ENCODE peak calls at places on chromosomes 1 and 21, in four cellular contexts. One of them, this sample, is unnamed. For H3K4me1, the result is how much of the 10 kb centered on the place peaks cover.

GRCh38 chr21:17466166-17466565 is 46.7 kb upstream of the CXADR start:
- DNase-seq in HCT116: no peak
- DNase-seq in GM12878: no peak
- DNase-seq in A673: no peak
- DNase-seq in this sample: peak

GRCh38 chr1:84574936-84575335 is 696 bp upstream of the CTBS start:
- DNase-seq in HCT116: no peak
- DNase-seq in GM12878: no peak
- DNase-seq in A673: no peak
- DNase-seq in this sample: no peak

GRCh38 chr1:108686609-108687313 is 5.3 kb upstream of the PRPF38B start:
- DNase-seq in HCT116: no peak
- DNase-seq in GM12878: no peak
- DNase-seq in A673: no peak
- DNase-seq in this sample: peak

GRCh38 chr1:246435421-246436041 is 71.5 kb downstream of the SMYD3 start:
- DNase-seq in HCT116: no peak
- DNase-seq in GM12878: no peak
- DNase-seq in A673: no peak
- DNase-seq in this sample: no peak

GRCh38 chr21:45519182-45519581 is 23.1 kb downstream of the SLC19A1 start:
- DNase-seq in HCT116: no peak
- DNase-seq in GM12878: no peak
- DNase-seq in A673: no peak
- DNase-seq in this sample: no peak

GRCh38 chr1:116205941-116206679 is 94.9 kb downstream of the MAB21L3 start:
- DNase-seq in HCT116: no peak
- DNase-seq in GM12878: no peak
- DNase-seq in A673: no peak
- DNase-seq in this sample: no peak

GRCh38 chr1:239545466-239545865 is 159.1 kb downstream of the CHRM3 start:
- DNase-seq in HCT116: no peak
- DNase-seq in GM12878: no peak
- DNase-seq in A673: no peak
- DNase-seq in this sample: no peak

GRCh38 chr1:117815926-117816325 is 113.5 kb downstream of the GDAP2 start:
- DNase-seq in HCT116: no peak
- DNase-seq in GM12878: no peak
- DNase-seq in A673: no peak
- DNase-seq in this sample: no peak

GRCh38 chr1:9728451-9729295 is 77.1 kb downstream of the PIK3CD start:
- DNase-seq in HCT116: no peak
- DNase-seq in GM12878: no peak
- DNase-seq in A673: no peak
- DNase-seq in this sample: no peak

GRCh38 chr1:224431726-224432125 is 2.9 kb downstream of the WDR26 start:
- DNase-seq in HCT116: no peak
- DNase-seq in GM12878: no peak
- DNase-seq in A673: no peak
- DNase-seq in this sample: no peak
- H3K4me1 ChIP-seq in HCT116: under half
- H3K4me1 ChIP-seq in GM12878: under half
- H3K4me1 ChIP-seq in A673: under half
- H3K4me1 ChIP-seq in this sample: under half

DNA sequence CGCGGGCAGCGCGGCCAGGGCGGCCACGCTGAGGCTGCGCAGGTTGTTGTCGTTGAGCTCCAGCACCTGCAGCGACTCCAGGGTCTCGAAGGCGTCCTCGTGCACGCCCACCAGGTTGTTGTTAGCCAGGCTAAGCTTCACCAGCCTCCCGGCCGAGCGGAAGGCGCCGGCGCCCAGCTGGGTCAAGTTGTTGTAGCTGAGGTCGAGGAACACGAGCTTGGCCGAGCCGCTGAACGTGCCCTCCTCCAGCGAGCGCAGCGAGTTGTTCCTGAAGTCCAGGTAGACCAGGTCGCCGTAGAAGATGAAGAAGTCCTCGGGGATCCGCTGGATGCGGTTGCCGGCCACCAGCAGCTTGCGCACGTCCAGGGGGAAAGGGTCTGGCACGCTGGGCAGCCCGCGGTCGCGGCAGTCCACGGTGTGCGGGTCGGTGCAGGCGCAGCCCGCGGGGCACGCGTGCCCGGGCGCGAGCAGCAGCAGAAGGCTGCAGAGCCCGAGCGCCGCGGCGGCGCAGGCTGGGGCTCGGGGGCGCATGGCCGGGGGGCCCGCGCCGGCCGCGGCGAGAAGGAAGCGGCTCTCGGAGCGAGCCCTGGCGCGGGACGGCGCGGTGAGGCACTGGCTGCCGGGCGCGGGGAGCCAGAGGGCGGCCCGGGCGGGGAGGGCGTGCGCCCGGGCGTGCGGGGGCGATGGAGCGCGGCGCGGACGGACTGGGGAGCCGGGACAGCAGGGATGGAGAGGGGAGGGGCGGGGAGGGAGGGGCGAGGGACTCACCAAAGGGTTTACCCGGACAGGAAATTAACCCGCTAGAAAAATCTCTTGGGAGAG is 529 bp downstream of the LRRC38 start:
- DNase-seq in HCT116: no peak
- DNase-seq in GM12878: no peak
- DNase-seq in A673: no peak
- DNase-seq in this sample: no peak
- TF ChIP-seq EZH2 in HCT116: no peak
- TF ChIP-seq EZH2 in GM12878: no peak
- TF ChIP-seq EZH2 in A673: peak
- TF ChIP-seq EZH2 in this sample: no peak

GRCh38 chr21:34704119-34704518 is 35.3 kb downstream of the CLIC6 start:
- DNase-seq in HCT116: no peak
- DNase-seq in GM12878: no peak
- DNase-seq in A673: peak
- DNase-seq in this sample: peak

GRCh38 chr21:34702341-34702807 is 33.6 kb downstream of the CLIC6 start:
- DNase-seq in HCT116: no peak
- DNase-seq in GM12878: no peak
- DNase-seq in A673: no peak
- DNase-seq in this sample: peak

GRCh38 chr21:34701726-34702125 is 32.9 kb downstream of the CLIC6 start:
- DNase-seq in HCT116: no peak
- DNase-seq in GM12878: no peak
- DNase-seq in A673: no peak
- DNase-seq in this sample: no peak

GRCh38 chr21:34705032-34705431 is 36.2 kb downstream of the CLIC6 start:
- DNase-seq in HCT116: no peak
- DNase-seq in GM12878: no peak
- DNase-seq in A673: no peak
- DNase-seq in this sample: no peak

GRCh38 chr21:34703566-34703965 is 34.8 kb downstream of the CLIC6 start:
- DNase-seq in HCT116: no peak
- DNase-seq in GM12878: no peak
- DNase-seq in A673: no peak
- DNase-seq in this sample: no peak
- H3K4me1 ChIP-seq in HCT116: under half
- H3K4me1 ChIP-seq in GM12878: under half
- H3K4me1 ChIP-seq in A673: under half
- H3K4me1 ChIP-seq in this sample: under half

DNA sequence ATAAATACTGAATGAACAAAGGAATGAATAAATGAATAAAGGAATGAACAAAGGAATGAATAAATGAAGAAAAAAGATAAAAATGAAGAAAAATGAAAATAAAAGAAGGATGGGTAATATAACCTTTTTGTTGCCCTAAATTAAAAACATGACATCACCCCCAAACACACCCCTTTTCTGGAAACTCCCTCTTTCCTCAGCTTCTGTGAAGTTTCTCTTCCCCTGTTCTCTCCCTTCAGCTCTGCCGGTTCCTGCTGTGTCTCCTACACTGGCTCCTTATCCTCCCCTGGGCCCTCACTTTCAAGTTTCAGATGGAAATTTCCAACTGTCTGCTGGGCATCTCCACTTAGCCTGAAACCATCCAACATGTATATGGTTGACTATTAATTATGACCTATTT is 37.9 kb downstream of the RAB3B start:
- DNase-seq in HCT116: no peak
- DNase-seq in GM12878: no peak
- DNase-seq in A673: no peak
- DNase-seq in this sample: no peak
- TF ChIP-seq EZH2 in HCT116: no peak
- TF ChIP-seq EZH2 in GM12878: no peak
- TF ChIP-seq EZH2 in A673: no peak
- TF ChIP-seq EZH2 in this sample: no peak

GRCh38 chr1:63866085-63866484 is 92.3 kb downstream of the ROR1 start:
- DNase-seq in HCT116: no peak
- DNase-seq in GM12878: no peak
- DNase-seq in A673: no peak
- DNase-seq in this sample: peak
- H3K4me1 ChIP-seq in HCT116: under half
- H3K4me1 ChIP-seq in GM12878: under half
- H3K4me1 ChIP-seq in A673: under half
- H3K4me1 ChIP-seq in this sample: under half

GRCh38 chr1:940121-941026 is 16.7 kb downstream of the SAMD11 start:
- DNase-seq in HCT116: no peak
- DNase-seq in GM12878: no peak
- DNase-seq in A673: peak
- DNase-seq in this sample: peak
- TF ChIP-seq EZH2 in HCT116: no peak
- TF ChIP-seq EZH2 in GM12878: no peak
- TF ChIP-seq EZH2 in A673: no peak
- TF ChIP-seq EZH2 in this sample: peak